ENCODE peak calls at places on chromosome 9, in ten cellular contexts. One of them, this sample, is unnamed.
A peak's percentile ranks its signal among the peaks of the same experiment; 100 is the strongest.

GRCh38 chr9:22244141-22245011 is 202.2 kb upstream of the DMRTA1 start:
- DNase-seq in mucosa of descending colon: peak; percentile 68
- DNase-seq in RWPE1: peak; percentile 47
- DNase-seq in ovary: peak; percentile 29
- DNase-seq in heart left ventricle: no peak
- DNase-seq in suprapubic skin: no peak
- DNase-seq in pancreas: no peak
- DNase-seq in HL-60: no peak
- DNase-seq in astrocyte of the cerebellum: peak; percentile 44
- DNase-seq in tibial nerve: peak; percentile 15
- DNase-seq in this sample: peak; percentile 63

GRCh38 chr9:96567203-96567700 is 52.4 kb downstream of the CDC14B start:
- DNase-seq in mucosa of descending colon: no peak
- DNase-seq in RWPE1: peak; percentile 46
- DNase-seq in ovary: peak; percentile 55
- DNase-seq in heart left ventricle: no peak
- DNase-seq in suprapubic skin: peak; percentile 68
- DNase-seq in pancreas: no peak
- DNase-seq in HL-60: no peak
- DNase-seq in astrocyte of the cerebellum: no peak
- DNase-seq in tibial nerve: no peak
- DNase-seq in this sample: no peak

GRCh38 chr9:33734911-33735310 is 60.5 kb upstream of the PRSS3 start:
- DNase-seq in mucosa of descending colon: no peak
- DNase-seq in RWPE1: no peak
- DNase-seq in ovary: no peak
- DNase-seq in heart left ventricle: no peak
- DNase-seq in suprapubic skin: no peak
- DNase-seq in pancreas: no peak
- DNase-seq in HL-60: no peak
- DNase-seq in astrocyte of the cerebellum: no peak
- DNase-seq in tibial nerve: no peak
- DNase-seq in this sample: no peak

GRCh38 chr9:136047076-136047774 is 47.9 kb downstream of the NACC2 start:
- DNase-seq in mucosa of descending colon: no peak
- DNase-seq in RWPE1: no peak
- DNase-seq in ovary: no peak
- DNase-seq in heart left ventricle: no peak
- DNase-seq in suprapubic skin: no peak
- DNase-seq in pancreas: no peak
- DNase-seq in HL-60: no peak
- DNase-seq in astrocyte of the cerebellum: no peak
- DNase-seq in tibial nerve: no peak
- DNase-seq in this sample: no peak

GRCh38 chr9:133715866-133716563 is 22.1 kb downstream of the SARDH start:
- DNase-seq in mucosa of descending colon: no peak
- DNase-seq in RWPE1: no peak
- DNase-seq in ovary: no peak
- DNase-seq in heart left ventricle: peak; percentile 48
- DNase-seq in suprapubic skin: peak; percentile 55
- DNase-seq in pancreas: peak; percentile 35
- DNase-seq in HL-60: no peak
- DNase-seq in astrocyte of the cerebellum: no peak
- DNase-seq in tibial nerve: no peak
- DNase-seq in this sample: no peak

GRCh38 chr9:135410831-135411473 is 68.6 kb upstream of the PPP1R26 start:
- DNase-seq in mucosa of descending colon: no peak
- DNase-seq in RWPE1: no peak
- DNase-seq in ovary: no peak
- DNase-seq in heart left ventricle: no peak
- DNase-seq in suprapubic skin: no peak
- DNase-seq in pancreas: no peak
- DNase-seq in HL-60: no peak
- DNase-seq in astrocyte of the cerebellum: no peak
- DNase-seq in tibial nerve: no peak
- DNase-seq in this sample: no peak

GRCh38 chr9:2709645-2710101 is 7.6 kb upstream of the KCNV2 start:
- DNase-seq in mucosa of descending colon: no peak
- DNase-seq in RWPE1: no peak
- DNase-seq in ovary: no peak
- DNase-seq in heart left ventricle: no peak
- DNase-seq in suprapubic skin: no peak
- DNase-seq in pancreas: no peak
- DNase-seq in HL-60: no peak
- DNase-seq in astrocyte of the cerebellum: no peak
- DNase-seq in tibial nerve: no peak
- DNase-seq in this sample: no peak

GRCh38 chr9:37984672-37985611 is 81.0 kb upstream of the SLC25A51 start:
- DNase-seq in mucosa of descending colon: peak; percentile 66
- DNase-seq in RWPE1: peak; percentile 72
- DNase-seq in ovary: no peak
- DNase-seq in heart left ventricle: peak; percentile 56
- DNase-seq in suprapubic skin: no peak
- DNase-seq in pancreas: no peak
- DNase-seq in HL-60: no peak
- DNase-seq in astrocyte of the cerebellum: no peak
- DNase-seq in tibial nerve: no peak
- DNase-seq in this sample: no peak

GRCh38 chr9:109779711-109780452 is at the start of gene PALM2AKAP2:
- DNase-seq in mucosa of descending colon: peak; percentile 42
- DNase-seq in RWPE1: peak; percentile 82
- DNase-seq in ovary: peak; percentile 45
- DNase-seq in heart left ventricle: peak; percentile 85
- DNase-seq in suprapubic skin: peak; percentile 64
- DNase-seq in pancreas: peak; percentile 33
- DNase-seq in HL-60: no peak
- DNase-seq in astrocyte of the cerebellum: no peak
- DNase-seq in tibial nerve: no peak
- DNase-seq in this sample: peak; percentile 47

GRCh38 chr9:136282272-136282861 is 21.5 kb downstream of the CCDC187 start:
- DNase-seq in mucosa of descending colon: no peak
- DNase-seq in RWPE1: no peak
- DNase-seq in ovary: no peak
- DNase-seq in heart left ventricle: no peak
- DNase-seq in suprapubic skin: no peak
- DNase-seq in pancreas: peak; percentile 76
- DNase-seq in HL-60: no peak
- DNase-seq in astrocyte of the cerebellum: no peak
- DNase-seq in tibial nerve: no peak
- DNase-seq in this sample: no peak

GRCh38 chr9:108802967-108803366 is 52.8 kb downstream of the ACTL7B start:
- DNase-seq in mucosa of descending colon: no peak
- DNase-seq in RWPE1: no peak
- DNase-seq in ovary: no peak
- DNase-seq in heart left ventricle: no peak
- DNase-seq in suprapubic skin: no peak
- DNase-seq in pancreas: no peak
- DNase-seq in HL-60: no peak
- DNase-seq in astrocyte of the cerebellum: no peak
- DNase-seq in tibial nerve: no peak
- DNase-seq in this sample: no peak

GRCh38 chr9:120740135-120740534 is 25.9 kb upstream of the MEGF9 start:
- DNase-seq in mucosa of descending colon: no peak
- DNase-seq in RWPE1: no peak
- DNase-seq in ovary: no peak
- DNase-seq in heart left ventricle: no peak
- DNase-seq in suprapubic skin: no peak
- DNase-seq in pancreas: no peak
- DNase-seq in HL-60: no peak
- DNase-seq in astrocyte of the cerebellum: no peak
- DNase-seq in tibial nerve: no peak
- DNase-seq in this sample: no peak

GRCh38 chr9:93648181-93648580 is 71.8 kb downstream of the PHF2 start:
- DNase-seq in mucosa of descending colon: no peak
- DNase-seq in RWPE1: no peak
- DNase-seq in ovary: no peak
- DNase-seq in heart left ventricle: no peak
- DNase-seq in suprapubic skin: no peak
- DNase-seq in pancreas: no peak
- DNase-seq in HL-60: no peak
- DNase-seq in astrocyte of the cerebellum: no peak
- DNase-seq in tibial nerve: no peak
- DNase-seq in this sample: no peak

GRCh38 chr9:126295516-126295915 is 31.1 kb upstream of the MVB12B start:
- DNase-seq in mucosa of descending colon: no peak
- DNase-seq in RWPE1: no peak
- DNase-seq in ovary: no peak
- DNase-seq in heart left ventricle: no peak
- DNase-seq in suprapubic skin: no peak
- DNase-seq in pancreas: no peak
- DNase-seq in HL-60: no peak
- DNase-seq in astrocyte of the cerebellum: no peak
- DNase-seq in tibial nerve: no peak
- DNase-seq in this sample: no peak

GRCh38 chr9:113152699-113153098 is 1.9 kb downstream of the SLC31A2 start:
- DNase-seq in mucosa of descending colon: no peak
- DNase-seq in RWPE1: peak; percentile 98
- DNase-seq in ovary: no peak
- DNase-seq in heart left ventricle: no peak
- DNase-seq in suprapubic skin: no peak
- DNase-seq in pancreas: no peak
- DNase-seq in HL-60: no peak
- DNase-seq in astrocyte of the cerebellum: no peak
- DNase-seq in tibial nerve: no peak
- DNase-seq in this sample: no peak
- TF ChIP-seq CTCF in mucosa of descending colon: no peak
- TF ChIP-seq CTCF in RWPE1: no peak
- TF ChIP-seq CTCF in ovary: no peak
- TF ChIP-seq CTCF in heart left ventricle: no peak
- TF ChIP-seq CTCF in suprapubic skin: no peak
- TF ChIP-seq CTCF in pancreas: no peak
- TF ChIP-seq CTCF in HL-60: no peak
- TF ChIP-seq CTCF in astrocyte of the cerebellum: no peak
- TF ChIP-seq CTCF in tibial nerve: no peak
- TF ChIP-seq CTCF in this sample: no peak

DNA sequence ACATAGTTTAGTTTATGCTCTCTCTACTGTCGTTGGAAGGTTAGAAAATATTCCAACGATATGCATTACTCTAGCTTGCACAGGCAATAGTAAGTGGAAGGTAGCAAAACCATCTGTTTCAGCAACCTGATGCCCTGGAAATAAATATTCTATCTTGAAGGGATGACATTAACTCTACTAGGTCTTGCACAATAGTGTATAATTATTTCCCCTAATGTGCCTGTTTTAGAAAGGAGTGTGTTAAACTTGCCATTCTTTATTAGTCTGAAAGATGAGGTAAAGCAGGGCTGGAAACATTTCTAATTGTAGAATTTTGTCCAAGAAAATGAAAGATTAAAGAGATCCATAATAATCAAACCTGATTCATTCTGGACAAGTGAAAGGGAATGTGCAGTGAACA is 111.0 kb downstream of the PCSK5 start:
- DNase-seq in mucosa of descending colon: no peak
- DNase-seq in RWPE1: no peak
- DNase-seq in ovary: no peak
- DNase-seq in heart left ventricle: no peak
- DNase-seq in suprapubic skin: no peak
- DNase-seq in pancreas: no peak
- DNase-seq in HL-60: no peak
- DNase-seq in astrocyte of the cerebellum: no peak
- DNase-seq in tibial nerve: no peak
- DNase-seq in this sample: no peak
- TF ChIP-seq CTCF in mucosa of descending colon: no peak
- TF ChIP-seq CTCF in RWPE1: no peak
- TF ChIP-seq CTCF in ovary: no peak
- TF ChIP-seq CTCF in heart left ventricle: no peak
- TF ChIP-seq CTCF in suprapubic skin: no peak
- TF ChIP-seq CTCF in pancreas: no peak
- TF ChIP-seq CTCF in HL-60: no peak
- TF ChIP-seq CTCF in astrocyte of the cerebellum: no peak
- TF ChIP-seq CTCF in tibial nerve: no peak
- TF ChIP-seq CTCF in this sample: no peak

DNA sequence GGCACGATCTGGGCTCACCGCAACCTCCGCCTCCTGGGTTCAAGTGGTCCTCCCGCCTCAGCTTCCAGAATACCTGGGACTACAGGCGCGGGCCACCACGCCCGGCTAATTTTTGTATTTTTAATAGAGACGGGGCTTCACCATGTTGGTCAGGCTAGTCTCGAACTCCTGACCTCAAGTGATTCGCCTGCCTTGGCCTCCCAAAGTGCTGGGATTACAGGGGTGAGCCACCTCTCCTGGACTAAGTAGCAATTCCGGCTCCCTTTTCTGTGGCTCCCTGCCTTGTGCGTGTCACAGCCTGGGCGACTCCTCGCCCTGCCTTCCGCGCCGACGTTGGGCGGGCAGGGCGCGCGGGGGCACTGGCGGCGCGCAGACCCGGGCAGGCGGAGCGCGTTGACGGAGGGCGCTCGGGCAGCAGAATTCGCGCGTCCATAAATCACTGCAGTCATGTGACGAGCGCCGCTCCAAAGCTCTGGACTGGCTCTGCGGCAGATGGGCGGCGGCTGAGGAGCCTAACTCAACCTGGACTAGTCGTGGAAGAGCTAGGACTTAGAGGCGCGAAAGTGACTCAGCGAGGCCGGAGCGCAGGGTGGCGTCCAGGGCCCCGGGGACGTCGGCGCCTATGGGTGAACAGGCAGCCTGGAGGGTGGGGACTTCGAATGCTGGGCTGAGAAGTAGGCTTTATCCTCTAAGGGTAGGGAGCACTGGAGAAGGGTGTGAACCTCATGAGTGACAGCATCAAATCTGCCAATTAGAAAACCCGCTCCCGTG is 1.4 kb upstream of the CIZ1 start:
- DNase-seq in mucosa of descending colon: peak; percentile 90
- DNase-seq in RWPE1: peak; percentile 94
- DNase-seq in ovary: peak; percentile 85
- DNase-seq in heart left ventricle: peak; percentile 75
- DNase-seq in suprapubic skin: peak; percentile 91
- DNase-seq in pancreas: peak; percentile 69
- DNase-seq in HL-60: no peak
- DNase-seq in astrocyte of the cerebellum: no peak
- DNase-seq in tibial nerve: peak; percentile 71
- DNase-seq in this sample: peak; percentile 87
- TF ChIP-seq CTCF in mucosa of descending colon: peak; percentile 25
- TF ChIP-seq CTCF in RWPE1: peak; percentile 23
- TF ChIP-seq CTCF in ovary: peak; percentile 49
- TF ChIP-seq CTCF in heart left ventricle: no peak
- TF ChIP-seq CTCF in suprapubic skin: no peak
- TF ChIP-seq CTCF in pancreas: no peak
- TF ChIP-seq CTCF in HL-60: no peak
- TF ChIP-seq CTCF in astrocyte of the cerebellum: peak; percentile 14
- TF ChIP-seq CTCF in tibial nerve: peak; percentile 46
- TF ChIP-seq CTCF in this sample: no peak

DNA sequence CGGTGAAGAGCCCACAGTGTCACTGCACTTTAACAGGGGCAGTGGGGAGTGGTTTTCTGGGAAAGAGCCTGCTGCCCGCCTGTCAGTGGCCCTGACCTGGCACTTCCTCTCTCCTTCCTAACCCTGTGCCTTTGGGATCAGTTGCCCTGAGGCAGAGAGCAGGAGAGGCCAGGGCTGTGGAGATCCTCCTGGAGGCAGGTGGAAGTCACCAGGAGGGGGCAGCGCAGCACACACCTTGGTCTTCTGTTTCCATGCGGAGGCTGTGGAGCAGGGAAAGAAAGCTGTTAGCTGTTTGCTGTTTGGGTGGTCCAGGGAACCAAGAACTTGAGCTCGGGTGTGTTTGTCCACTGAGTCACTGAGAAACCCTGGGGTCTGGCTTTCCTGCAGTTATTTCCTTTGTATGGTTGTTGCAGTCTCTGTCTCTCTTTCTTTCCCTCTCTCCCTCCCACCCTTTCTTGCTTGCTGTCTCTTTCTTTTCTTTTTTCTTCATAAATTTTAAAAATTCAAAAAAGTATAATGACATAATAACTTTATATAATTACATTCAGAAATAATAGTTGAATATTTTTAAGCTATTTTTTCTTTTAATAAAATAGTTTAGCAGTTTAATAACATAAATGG is 28.1 kb downstream of the NTRK2 start:
- DNase-seq in mucosa of descending colon: peak; percentile 93
- DNase-seq in RWPE1: peak; percentile 65
- DNase-seq in ovary: peak; percentile 79
- DNase-seq in heart left ventricle: peak; percentile 79
- DNase-seq in suprapubic skin: peak; percentile 77
- DNase-seq in pancreas: peak; percentile 63
- DNase-seq in HL-60: no peak
- DNase-seq in astrocyte of the cerebellum: peak; percentile 66
- DNase-seq in tibial nerve: peak; percentile 76
- DNase-seq in this sample: peak; percentile 78
- TF ChIP-seq CTCF in mucosa of descending colon: peak; percentile 35
- TF ChIP-seq CTCF in RWPE1: peak; percentile 47
- TF ChIP-seq CTCF in ovary: peak; percentile 38
- TF ChIP-seq CTCF in heart left ventricle: peak; percentile 73
- TF ChIP-seq CTCF in suprapubic skin: peak; percentile 34
- TF ChIP-seq CTCF in pancreas: peak; percentile 37
- TF ChIP-seq CTCF in HL-60: peak; percentile 37
- TF ChIP-seq CTCF in astrocyte of the cerebellum: peak; percentile 83
- TF ChIP-seq CTCF in tibial nerve: peak; percentile 53
- TF ChIP-seq CTCF in this sample: peak; percentile 53